ENCODE peak calls at places on chromosomes 1 and 21, in six cellular contexts. O is IMR-90, S is neuronal stem cell, Z is mesenchymal stem cell, U is H1, B is trophoblast cell. H is an unnamed sample.

GRCh38 chr1:194339451-194339850 is 1153.0 kb upstream of the B3GALT2 start:
- DNase-seq in S (no peak), B (no peak), Z (no peak), O (no peak), U (no peak), H (no peak)

GRCh38 chr1:1889090-1889750 is 1.7 kb downstream of the GNB1 start:
- DNase-seq in Z (peak), S (no peak), B (peak), O (peak), U (no peak), H (no peak)

GRCh38 chr1:87044840-87045239 is 130.4 kb downstream of the HS2ST1 start:
- DNase-seq in O (no peak), U (no peak), Z (no peak), B (no peak), S (no peak), H (no peak)

GRCh38 chr1:37945743-37946702 is 830 bp downstream of the INPP5B start:
- DNase-seq in U (no peak), Z (peak), S (no peak), O (peak), B (peak), H (peak)

GRCh38 chr1:7447093-7447492 is 324.0 kb upstream of the VAMP3 start:
- DNase-seq in U (no peak), B (no peak), Z (no peak), S (no peak), O (no peak), H (no peak)

GRCh38 chr1:239879321-239880170 is 212.1 kb upstream of the FMN2 start:
- DNase-seq in S (no peak), U (peak), O (no peak), Z (no peak), B (no peak), H (no peak)

GRCh38 chr1:9080704-9081291 is 11.4 kb upstream of the SLC2A5 start:
- DNase-seq in Z (peak), U (no peak), S (no peak), O (no peak), B (peak), H (no peak)

GRCh38 chr1:18535391-18536210 is 54.9 kb downstream of the KLHDC7A start:
- DNase-seq in B (no peak), O (no peak), U (peak), S (no peak), Z (no peak), H (peak)

GRCh38 chr21:36125513-36126121 is 9.3 kb upstream of the CBR3 start:
- DNase-seq in Z (peak), U (peak), B (peak), O (peak), S (no peak), H (no peak)

GRCh38 chr1:234592240-234592639 is 17.7 kb downstream of the IRF2BP2 start:
- DNase-seq in B (no peak), Z (no peak), S (no peak), O (no peak), U (no peak), H (no peak)

GRCh38 chr1:75430526-75430925 is 180.4 kb downstream of the SLC44A5 start:
- DNase-seq in O (no peak), U (no peak), B (peak), Z (no peak), S (no peak), H (no peak)

GRCh38 chr1:78607944-78608343 is 12.3 kb upstream of the IFI44L start:
- DNase-seq in S (no peak), B (no peak), Z (no peak), O (no peak), U (no peak), H (peak)

GRCh38 chr1:202049129-202049528 is 38.7 kb downstream of the ELF3 start:
- DNase-seq in S (no peak), O (no peak), B (peak), Z (no peak), U (no peak), H (no peak)

GRCh38 chr1:17663646-17664045 is 91.5 kb upstream of the ACTL8 start:
- DNase-seq in B (no peak), Z (no peak), S (no peak), O (no peak), U (no peak), H (no peak)

GRCh38 chr1:245512181-245512888 is 357.6 kb downstream of the KIF26B start:
- DNase-seq in U (no peak), B (no peak), S (no peak), Z (peak), O (no peak), H (no peak)

GRCh38 chr1:51189421-51190073 is 46.5 kb upstream of the RNF11 start:
- DNase-seq in B (peak), U (no peak), O (peak), S (peak), Z (peak), H (no peak)

GRCh38 chr1:24727490-24728214 is 17.6 kb upstream of the CLIC4 start:
- DNase-seq in O (peak), S (no peak), U (no peak), B (peak), Z (peak), H (no peak)

GRCh38 chr1:150165622-150166612 is 16.2 kb downstream of the PLEKHO1 start:
- DNase-seq in S (no peak), B (peak), U (peak), Z (peak), O (peak), H (peak)

GRCh38 chr1:219965285-219965684 is 36.9 kb upstream of the SLC30A10 start:
- DNase-seq in S (no peak), O (no peak), Z (no peak), U (no peak), B (no peak), H (no peak)

GRCh38 chr1:77762072-77762476 is 2.4 kb upstream of the USP33 start:
- DNase-seq in U (no peak), Z (peak), S (no peak), B (no peak), O (peak), H (no peak)

GRCh38 chr1:154720328-154721301 is 112.6 kb upstream of the ADAR start:
- DNase-seq in U (no peak), O (no peak), S (no peak), Z (no peak), B (no peak), H (no peak)

GRCh38 chr1:21594935-21595897 is 73.9 kb downstream of the RAP1GAP start:
- DNase-seq in U (peak), Z (peak), S (peak), O (peak), B (peak), H (peak)

GRCh38 chr1:111290640-111291039 is at the start of gene CHIA:
- DNase-seq in S (no peak), B (no peak), Z (no peak), O (no peak), U (no peak), H (no peak)

DNA sequence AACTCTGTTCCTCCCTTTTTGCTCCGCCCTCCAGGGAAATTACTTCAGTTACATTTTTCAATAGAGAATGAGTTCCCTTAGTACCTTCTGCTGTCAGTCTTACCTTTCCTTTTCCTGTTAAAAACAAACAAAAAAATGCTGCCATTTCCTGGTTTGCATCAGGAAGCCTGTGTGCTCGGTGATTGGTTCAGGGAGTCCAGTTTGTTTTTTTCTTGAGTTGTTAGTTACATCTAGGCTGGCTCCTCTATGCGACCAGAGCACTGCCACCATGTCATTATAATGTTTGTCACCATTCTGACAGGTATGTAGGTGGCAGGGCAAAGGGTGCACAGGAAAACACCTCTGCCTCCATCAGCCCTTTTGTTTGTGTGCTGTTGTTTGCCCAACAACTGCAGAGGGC is 80.0 kb downstream of the FCRL5 start:
- DNase-seq in U (no peak), B (no peak), O (no peak), S (no peak), Z (no peak), H (no peak)
- H2AFZ ChIP-seq in U (peak), B (no peak), O (no peak), S (no peak), Z (no peak), H (no peak)

DNA sequence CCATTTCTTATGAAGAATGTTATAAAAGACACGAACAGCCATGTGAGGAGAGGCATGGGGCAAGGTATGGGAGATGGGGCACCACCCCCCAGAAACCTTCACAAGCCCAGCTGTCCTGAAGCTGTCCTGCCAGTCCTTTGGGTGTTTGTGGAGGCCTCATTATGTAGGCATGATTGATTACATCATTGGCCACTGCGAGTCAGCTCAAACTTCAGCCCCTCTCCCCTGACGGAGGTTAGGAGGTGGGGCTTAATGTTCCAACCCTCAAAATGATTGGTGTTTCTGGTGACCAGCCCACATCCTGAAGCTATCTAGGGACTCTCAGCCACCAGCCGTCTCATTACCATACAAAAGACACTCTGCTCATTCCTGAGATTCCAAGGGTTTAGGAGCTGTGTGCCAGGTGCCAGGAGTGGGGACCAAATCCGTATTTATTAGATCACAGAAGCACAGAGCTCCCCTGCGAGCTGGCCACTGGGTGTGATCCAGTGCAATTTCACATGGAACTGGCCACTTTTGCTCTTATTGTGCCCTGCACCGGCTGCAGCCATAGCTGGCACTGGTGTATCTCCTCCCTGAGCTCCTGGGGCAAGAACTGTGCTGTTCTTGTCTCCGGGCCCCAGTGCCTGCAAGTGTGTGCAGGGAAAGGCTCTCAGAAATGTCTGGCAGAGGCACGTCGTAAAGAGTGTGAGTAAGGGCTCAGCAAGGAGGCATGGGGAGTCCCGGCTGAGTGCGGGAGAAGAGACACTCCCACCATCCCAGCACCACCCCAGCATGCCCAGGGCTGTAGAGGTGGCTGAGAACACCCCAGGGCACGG is 10.5 kb downstream of the KIAA1614 start:
- DNase-seq in U (peak), Z (peak), B (no peak), S (peak), O (peak), H (peak)
- H2AK5ac ChIP-seq in U (peak), Z (no peak), B (no peak), S (no peak), O (no peak), H (no peak)

GRCh38 chr1:215845224-215845902 is 278.3 kb downstream of the KCTD3 start:
- DNase-seq in O (peak), B (peak), Z (peak), U (no peak), S (no peak), H (no peak)
- H2AFZ ChIP-seq in O (peak), B (no peak), Z (no peak), U (no peak), S (no peak), H (no peak)

GRCh38 chr1:26290416-26291261 is 10.8 kb downstream of the SH3BGRL3 start:
- DNase-seq in S (no peak), Z (no peak), U (no peak), B (no peak), O (no peak), H (no peak)
- H2AK5ac ChIP-seq in S (peak), Z (peak), U (no peak), B (no peak), O (no peak), H (no peak)

GRCh38 chr1:180586671-180587155 is 27.9 kb downstream of the OVAAL start:
- DNase-seq in B (peak), Z (peak), U (no peak), S (no peak), O (peak), H (no peak)
- H2AFZ ChIP-seq in B (no peak), Z (no peak), U (no peak), S (no peak), O (peak), H (no peak)

GRCh38 chr1:167136191-167136614 is 42.3 kb downstream of the STYXL2 start:
- DNase-seq in U (no peak), Z (peak), B (no peak), S (no peak), O (peak), H (no peak)
- H2AK5ac ChIP-seq in U (no peak), Z (peak), B (peak), S (no peak), O (no peak), H (no peak)

H was measured in H9.